ENCODE peak calls at places on chromosomes 3 and 15, in six cellular contexts. One of them, this sample, is unnamed.

GRCh38 chr3:138909904-138910303 is 37.0 kb downstream of the FOXL2 start:
- DNase-seq in astrocyte: no peak
- DNase-seq in pancreas: no peak
- DNase-seq in spleen: no peak
- DNase-seq in BJ: no peak
- DNase-seq in brain microvascular endothelial cell: no peak
- DNase-seq in this sample: no peak

GRCh38 chr3:124075758-124076157 is 83.8 kb upstream of the ROPN1 start:
- DNase-seq in astrocyte: peak
- DNase-seq in pancreas: no peak
- DNase-seq in spleen: peak
- DNase-seq in BJ: no peak
- DNase-seq in brain microvascular endothelial cell: no peak
- DNase-seq in this sample: no peak

GRCh38 chr3:127999509-128000106 is 52.6 kb upstream of the SEC61A1 start:
- DNase-seq in astrocyte: no peak
- DNase-seq in pancreas: no peak
- DNase-seq in spleen: no peak
- DNase-seq in BJ: no peak
- DNase-seq in brain microvascular endothelial cell: no peak
- DNase-seq in this sample: no peak

GRCh38 chr3:132723024-132723462 is 834 bp upstream of the NPHP3 start:
- DNase-seq in astrocyte: peak
- DNase-seq in pancreas: no peak
- DNase-seq in spleen: no peak
- DNase-seq in BJ: peak
- DNase-seq in brain microvascular endothelial cell: no peak
- DNase-seq in this sample: no peak

GRCh38 chr3:133591271-133591742 is 17.8 kb downstream of the CDV3 start:
- DNase-seq in astrocyte: peak
- DNase-seq in pancreas: no peak
- DNase-seq in spleen: no peak
- DNase-seq in BJ: no peak
- DNase-seq in brain microvascular endothelial cell: no peak
- DNase-seq in this sample: no peak

GRCh38 chr3:126389112-126389791 is 5.5 kb upstream of the CFAP100 start:
- DNase-seq in astrocyte: peak
- DNase-seq in pancreas: peak
- DNase-seq in spleen: peak
- DNase-seq in BJ: peak
- DNase-seq in brain microvascular endothelial cell: peak
- DNase-seq in this sample: peak

GRCh38 chr3:4830586-4830914 is 148.7 kb upstream of the BHLHE40 start:
- DNase-seq in astrocyte: no peak
- DNase-seq in pancreas: no peak
- DNase-seq in spleen: no peak
- DNase-seq in BJ: no peak
- DNase-seq in brain microvascular endothelial cell: no peak
- DNase-seq in this sample: no peak

GRCh38 chr3:184578218-184578617 is 16.6 kb downstream of the EPHB3 start:
- DNase-seq in astrocyte: no peak
- DNase-seq in pancreas: peak
- DNase-seq in spleen: no peak
- DNase-seq in BJ: no peak
- DNase-seq in brain microvascular endothelial cell: no peak
- DNase-seq in this sample: no peak

GRCh38 chr3:160136421-160136820 is 88.8 kb upstream of the C3orf80 start:
- DNase-seq in astrocyte: no peak
- DNase-seq in pancreas: no peak
- DNase-seq in spleen: no peak
- DNase-seq in BJ: no peak
- DNase-seq in brain microvascular endothelial cell: no peak
- DNase-seq in this sample: no peak

GRCh38 chr3:185332026-185332735 is 30.8 kb upstream of the MAP3K13 start:
- DNase-seq in astrocyte: peak
- DNase-seq in pancreas: no peak
- DNase-seq in spleen: no peak
- DNase-seq in BJ: peak
- DNase-seq in brain microvascular endothelial cell: peak
- DNase-seq in this sample: peak

GRCh38 chr15:64333986-64334385 is 22.0 kb downstream of the CSNK1G1 start:
- DNase-seq in astrocyte: peak
- DNase-seq in pancreas: no peak
- DNase-seq in spleen: no peak
- DNase-seq in BJ: no peak
- DNase-seq in brain microvascular endothelial cell: no peak
- DNase-seq in this sample: no peak

GRCh38 chr3:160588023-160588422 is 22.7 kb upstream of the KPNA4 start:
- DNase-seq in astrocyte: no peak
- DNase-seq in pancreas: no peak
- DNase-seq in spleen: no peak
- DNase-seq in BJ: no peak
- DNase-seq in brain microvascular endothelial cell: no peak
- DNase-seq in this sample: no peak

GRCh38 chr3:41044526-41044925 is 154.8 kb upstream of the CTNNB1 start:
- DNase-seq in astrocyte: no peak
- DNase-seq in pancreas: no peak
- DNase-seq in spleen: no peak
- DNase-seq in BJ: no peak
- DNase-seq in brain microvascular endothelial cell: no peak
- DNase-seq in this sample: no peak

GRCh38 chr3:179771797-179772196 is 119.0 kb downstream of the USP13 start:
- DNase-seq in astrocyte: no peak
- DNase-seq in pancreas: no peak
- DNase-seq in spleen: no peak
- DNase-seq in BJ: no peak
- DNase-seq in brain microvascular endothelial cell: no peak
- DNase-seq in this sample: no peak

GRCh38 chr3:155890671-155891190 is 20.3 kb downstream of the GMPS start:
- DNase-seq in astrocyte: peak
- DNase-seq in pancreas: no peak
- DNase-seq in spleen: no peak
- DNase-seq in BJ: no peak
- DNase-seq in brain microvascular endothelial cell: no peak
- DNase-seq in this sample: no peak

GRCh38 chr3:151604941-151605340 is 128.8 kb upstream of the AADACL2 start:
- DNase-seq in astrocyte: no peak
- DNase-seq in pancreas: no peak
- DNase-seq in spleen: no peak
- DNase-seq in BJ: no peak
- DNase-seq in brain microvascular endothelial cell: peak
- DNase-seq in this sample: no peak

GRCh38 chr3:27729748-27730611 is 7.9 kb upstream of the EOMES start:
- DNase-seq in astrocyte: no peak
- DNase-seq in pancreas: no peak
- DNase-seq in spleen: no peak
- DNase-seq in BJ: no peak
- DNase-seq in brain microvascular endothelial cell: no peak
- DNase-seq in this sample: no peak

GRCh38 chr15:92005154-92005553 is 151.6 kb downstream of the SLCO3A1 start:
- DNase-seq in astrocyte: no peak
- DNase-seq in pancreas: no peak
- DNase-seq in spleen: no peak
- DNase-seq in BJ: no peak
- DNase-seq in brain microvascular endothelial cell: no peak
- DNase-seq in this sample: no peak

GRCh38 chr15:86615816-86616215 is 536.1 kb downstream of the AGBL1 start:
- DNase-seq in astrocyte: no peak
- DNase-seq in pancreas: no peak
- DNase-seq in spleen: no peak
- DNase-seq in BJ: no peak
- DNase-seq in brain microvascular endothelial cell: no peak
- DNase-seq in this sample: no peak

GRCh38 chr15:61169275-61169903 is 59.7 kb downstream of the RORA start:
- DNase-seq in astrocyte: no peak
- DNase-seq in pancreas: no peak
- DNase-seq in spleen: no peak
- DNase-seq in BJ: no peak
- DNase-seq in brain microvascular endothelial cell: no peak
- DNase-seq in this sample: no peak

GRCh38 chr15:69468241-69469121 is 15.9 kb downstream of the RPLP1 start:
- DNase-seq in astrocyte: peak
- DNase-seq in pancreas: no peak
- DNase-seq in spleen: no peak
- DNase-seq in BJ: no peak
- DNase-seq in brain microvascular endothelial cell: peak
- DNase-seq in this sample: peak

GRCh38 chr3:127233371-127233770 is 40.4 kb downstream of the PRR23E start:
- DNase-seq in astrocyte: no peak
- DNase-seq in pancreas: no peak
- DNase-seq in spleen: no peak
- DNase-seq in BJ: no peak
- DNase-seq in brain microvascular endothelial cell: no peak
- DNase-seq in this sample: peak

GRCh38 chr3:31077021-31077601 is 182.7 kb upstream of the GADL1 start:
- DNase-seq in astrocyte: peak
- DNase-seq in pancreas: no peak
- DNase-seq in spleen: no peak
- DNase-seq in BJ: peak
- DNase-seq in brain microvascular endothelial cell: peak
- DNase-seq in this sample: peak

GRCh38 chr15:89171136-89172072 is 50.0 kb downstream of the RLBP1 start:
- DNase-seq in astrocyte: peak
- DNase-seq in pancreas: no peak
- DNase-seq in spleen: peak
- DNase-seq in BJ: no peak
- DNase-seq in brain microvascular endothelial cell: peak
- DNase-seq in this sample: no peak

GRCh38 chr3:115766587-115767492 is 143.5 kb downstream of the GAP43 start:
- DNase-seq in astrocyte: peak
- DNase-seq in pancreas: no peak
- DNase-seq in spleen: no peak
- DNase-seq in BJ: no peak
- DNase-seq in brain microvascular endothelial cell: peak
- DNase-seq in this sample: no peak

GRCh38 chr3:155886915-155887314 is 16.5 kb downstream of the GMPS start:
- DNase-seq in astrocyte: no peak
- DNase-seq in pancreas: no peak
- DNase-seq in spleen: no peak
- DNase-seq in BJ: no peak
- DNase-seq in brain microvascular endothelial cell: no peak
- DNase-seq in this sample: no peak

GRCh38 chr3:184180165-184180564 is 5.5 kb downstream of the AP2M1 start:
- DNase-seq in astrocyte: peak
- DNase-seq in pancreas: no peak
- DNase-seq in spleen: no peak
- DNase-seq in BJ: no peak
- DNase-seq in brain microvascular endothelial cell: peak
- DNase-seq in this sample: no peak

GRCh38 chr3:5442106-5442785 is 254.7 kb downstream of the EDEM1 start:
- DNase-seq in astrocyte: no peak
- DNase-seq in pancreas: no peak
- DNase-seq in spleen: no peak
- DNase-seq in BJ: no peak
- DNase-seq in brain microvascular endothelial cell: no peak
- DNase-seq in this sample: no peak

DNA sequence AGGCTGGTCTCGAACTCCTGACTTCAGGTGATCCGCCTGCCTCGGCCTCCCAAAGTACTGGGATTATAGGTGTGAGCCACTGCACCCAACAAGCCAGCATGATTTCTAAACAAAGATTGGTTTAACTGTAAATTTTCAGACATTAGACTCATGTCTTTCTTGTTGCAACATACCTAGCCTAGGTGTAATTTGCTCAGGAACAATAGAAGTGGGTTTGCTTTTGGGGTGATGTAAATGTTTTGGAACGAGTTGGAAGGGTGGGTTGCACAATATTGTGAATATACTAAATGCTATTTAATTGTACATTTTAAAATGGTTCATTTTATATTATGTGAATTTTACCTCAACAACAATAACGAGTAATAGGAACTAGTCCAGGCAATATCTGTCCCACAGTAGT is 7.1 kb downstream of the CCR4 start:
- DNase-seq in astrocyte: no peak
- DNase-seq in pancreas: no peak
- DNase-seq in spleen: no peak
- DNase-seq in BJ: no peak
- DNase-seq in brain microvascular endothelial cell: no peak
- DNase-seq in this sample: no peak
- TF ChIP-seq CTCF in astrocyte: no peak
- TF ChIP-seq CTCF in pancreas: no peak
- TF ChIP-seq CTCF in spleen: no peak
- TF ChIP-seq CTCF in BJ: no peak
- TF ChIP-seq CTCF in brain microvascular endothelial cell: no peak
- TF ChIP-seq CTCF in this sample: no peak

GRCh38 chr15:98326804-98327203 is 321.5 kb upstream of the IGF1R start:
- DNase-seq in astrocyte: no peak
- DNase-seq in pancreas: no peak
- DNase-seq in spleen: no peak
- DNase-seq in BJ: no peak
- DNase-seq in brain microvascular endothelial cell: no peak
- DNase-seq in this sample: no peak
- TF ChIP-seq CTCF in astrocyte: no peak
- TF ChIP-seq CTCF in pancreas: no peak
- TF ChIP-seq CTCF in spleen: no peak
- TF ChIP-seq CTCF in BJ: no peak
- TF ChIP-seq CTCF in brain microvascular endothelial cell: no peak
- TF ChIP-seq CTCF in this sample: no peak

GRCh38 chr15:37995461-37996347 is 61.3 kb downstream of the TMCO5A start:
- DNase-seq in astrocyte: peak
- DNase-seq in pancreas: no peak
- DNase-seq in spleen: no peak
- DNase-seq in BJ: peak
- DNase-seq in brain microvascular endothelial cell: peak
- DNase-seq in this sample: peak
- TF ChIP-seq CTCF in astrocyte: peak
- TF ChIP-seq CTCF in pancreas: peak
- TF ChIP-seq CTCF in spleen: peak
- TF ChIP-seq CTCF in BJ: peak
- TF ChIP-seq CTCF in brain microvascular endothelial cell: peak
- TF ChIP-seq CTCF in this sample: peak

DNA sequence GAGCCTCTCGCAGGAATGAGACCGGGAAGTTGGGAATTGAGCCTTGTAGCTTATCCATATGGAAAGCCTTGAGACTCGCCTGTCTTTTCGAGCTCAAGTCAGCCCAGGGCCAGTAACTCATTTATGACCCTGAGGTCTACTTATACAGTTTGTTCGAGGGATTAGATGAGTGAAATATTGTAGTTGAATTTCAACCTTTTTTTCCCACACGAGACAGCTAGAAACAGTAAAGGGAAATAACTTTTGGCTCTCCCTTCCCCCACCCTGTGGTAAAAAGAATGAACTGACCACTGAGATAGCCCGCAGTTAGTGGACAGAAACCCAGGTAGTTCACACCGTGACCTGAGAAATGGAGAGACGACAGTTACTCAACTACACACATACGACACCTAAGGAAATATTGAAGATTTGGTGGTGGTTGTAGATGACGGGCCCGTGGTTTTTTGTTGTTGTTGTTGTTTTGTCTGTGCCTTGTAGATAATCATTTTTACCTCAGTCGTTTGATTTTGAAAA is 837 bp downstream of the EIF3J start:
- DNase-seq in astrocyte: peak
- DNase-seq in pancreas: no peak
- DNase-seq in spleen: no peak
- DNase-seq in BJ: no peak
- DNase-seq in brain microvascular endothelial cell: peak
- DNase-seq in this sample: peak
- TF ChIP-seq CTCF in astrocyte: no peak
- TF ChIP-seq CTCF in pancreas: no peak
- TF ChIP-seq CTCF in spleen: no peak
- TF ChIP-seq CTCF in BJ: no peak
- TF ChIP-seq CTCF in brain microvascular endothelial cell: no peak
- TF ChIP-seq CTCF in this sample: no peak

GRCh38 chr3:44077267-44077666 is 164.4 kb upstream of the TOPAZ1 start:
- DNase-seq in astrocyte: no peak
- DNase-seq in pancreas: no peak
- DNase-seq in spleen: no peak
- DNase-seq in BJ: no peak
- DNase-seq in brain microvascular endothelial cell: no peak
- DNase-seq in this sample: no peak
- TF ChIP-seq CTCF in astrocyte: no peak
- TF ChIP-seq CTCF in pancreas: no peak
- TF ChIP-seq CTCF in spleen: no peak
- TF ChIP-seq CTCF in BJ: peak
- TF ChIP-seq CTCF in brain microvascular endothelial cell: peak
- TF ChIP-seq CTCF in this sample: peak

This sample was measured in GM13977.